ENCODE peak calls at places on chromosomes 4 and X, in five cellular contexts. L is GM23248, O is tibial artery, C is keratinocyte, Q is PC-9. H is an unnamed sample. For H3K27me3, the result is how much of the 10 kb centered on the place peaks cover.

GRCh38 chr4:185542626-185543336 is 7.5 kb upstream of the PDLIM3 start:
- DNase-seq in O (peak), C (no peak), Q (no peak), L (no peak), H (no peak)

GRCh38 chr4:16150716-16151115 is 66.9 kb upstream of the PROM1 start:
- DNase-seq in C (no peak), L (peak), Q (no peak), O (no peak), H (no peak)

GRCh38 chr4:109302366-109303140 is at the start of gene COL25A1:
- DNase-seq in O (peak), C (no peak), L (peak), Q (no peak), H (peak)

GRCh38 chrX:131801066-131801465 is 222.0 kb upstream of the STK26 start:
- DNase-seq in Q (no peak), L (no peak), C (no peak), O (no peak), H (no peak)

GRCh38 chrX:87583679-87584078 is 66.1 kb downstream of the KLHL4 start:
- DNase-seq in C (no peak), L (peak), Q (peak), O (no peak), H (peak)

GRCh38 chr4:95585016-95585695 is 36.4 kb upstream of the UNC5C start:
- DNase-seq in Q (no peak), L (peak), O (no peak), C (peak), H (no peak)

GRCh38 chrX:9114245-9114644 is 80.3 kb upstream of the FAM9B start:
- DNase-seq in Q (no peak), C (no peak), O (no peak), L (no peak), H (no peak)

GRCh38 chr4:73103799-73104503 is 34.4 kb upstream of the COX18 start:
- DNase-seq in O (no peak), L (no peak), Q (no peak), C (no peak), H (no peak)

GRCh38 chr4:166198041-166198440 is 325.0 kb downstream of the TLL1 start:
- DNase-seq in O (no peak), Q (peak), L (no peak), C (no peak), H (no peak)

GRCh38 chrX:120726294-120726693 is 96.4 kb upstream of the C1GALT1C1 start:
- DNase-seq in L (no peak), Q (no peak), C (no peak), O (no peak), H (no peak)

DNA sequence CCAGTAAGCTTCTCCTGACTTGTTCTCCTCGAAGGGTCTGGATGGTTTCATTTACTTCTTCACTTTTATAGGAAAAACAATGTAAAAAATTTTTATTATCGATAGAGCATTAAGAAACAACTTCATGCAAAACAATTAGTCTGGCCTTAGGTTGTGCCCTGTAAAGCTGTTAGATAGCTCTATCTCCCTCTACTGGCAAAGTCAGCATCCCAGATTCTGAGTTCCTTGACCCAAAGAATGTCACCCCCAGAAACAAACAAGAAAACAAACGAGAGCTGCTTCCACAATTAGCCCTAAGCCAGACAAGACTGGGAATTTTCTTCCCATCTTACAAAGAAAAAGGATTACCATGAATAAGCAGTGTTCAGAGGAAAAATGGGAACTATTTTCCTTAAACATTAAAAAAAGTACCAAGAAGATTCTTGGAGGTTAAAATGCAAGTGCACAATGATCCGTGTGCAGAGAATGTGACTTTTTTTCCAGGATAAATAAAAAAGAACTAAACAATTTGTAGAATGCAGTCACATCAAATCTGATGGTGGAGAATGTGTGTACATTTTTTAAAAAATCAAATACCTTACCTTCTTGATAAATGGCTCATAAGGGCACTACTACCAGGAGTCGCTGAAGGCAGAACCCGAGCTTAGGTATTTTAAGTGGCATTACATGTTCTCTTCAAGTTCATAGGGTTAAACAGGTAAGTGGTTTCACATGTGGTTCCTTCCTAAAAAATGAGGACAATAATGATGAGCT is 293.2 kb downstream of the FBXO8 start:
- DNase-seq in O (no peak), C (no peak), L (peak), Q (no peak), H (no peak)
- H3K27me3 ChIP-seq in O (under half), C (under half), L (under half), Q (under half), H (under half)

GRCh38 chrX:13494562-13494961 is 74.8 kb upstream of the EGFL6 start:
- DNase-seq in L (no peak), C (no peak), O (no peak), Q (no peak), H (no peak)
- H3K27me3 ChIP-seq in L (under half), C (under half), O (under half), Q (under half), H (under half)

DNA sequence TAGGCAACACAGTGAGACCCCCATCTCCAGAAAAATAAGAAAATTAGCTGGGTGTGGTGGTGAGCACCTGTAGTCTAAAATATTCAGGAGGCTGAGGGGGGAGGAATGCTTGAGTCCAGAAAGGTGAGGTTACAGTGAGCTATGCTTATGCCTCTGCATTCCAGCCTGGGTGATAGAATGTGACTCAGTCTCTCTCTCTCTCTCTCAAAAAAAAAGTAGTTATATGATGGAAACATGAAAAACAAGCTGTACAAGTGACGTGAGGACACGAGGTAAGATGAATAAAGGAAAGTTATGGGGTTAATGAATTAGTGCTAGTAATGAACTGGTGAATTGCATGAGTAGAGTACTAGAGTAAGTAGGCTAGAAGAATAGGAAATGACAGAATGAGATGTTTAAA is 21.8 kb upstream of the CAMK2D start:
- DNase-seq in L (no peak), Q (no peak), C (no peak), O (no peak), H (no peak)
- H3K27me3 ChIP-seq in L (under half), Q (under half), C (under half), O (under half), H (under half)

DNA sequence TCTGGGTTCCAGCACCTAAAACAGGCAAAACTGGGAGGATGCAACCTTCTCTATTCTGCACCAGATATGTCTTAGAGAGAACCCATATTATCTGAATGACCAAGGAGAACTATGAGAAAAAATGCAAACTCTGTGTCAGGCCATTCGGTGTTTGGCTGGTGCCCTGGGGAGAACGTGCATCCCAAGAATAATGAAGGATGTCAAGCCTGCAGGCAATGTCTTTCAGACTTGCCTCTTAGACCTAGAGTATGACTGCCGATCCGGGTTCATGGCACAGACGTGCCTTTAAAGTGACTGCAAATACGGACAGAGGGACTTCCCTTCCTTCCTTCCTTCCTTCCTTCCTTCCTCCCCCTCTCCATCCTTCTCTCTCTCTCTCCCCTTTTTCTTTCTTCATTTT is 6.9 kb downstream of the XAGE1B start:
- DNase-seq in L (no peak), O (no peak), C (no peak), Q (no peak), H (no peak)
- H3K27me3 ChIP-seq in L (under half), O (under half), C (under half), Q (under half), H (under half)

GRCh38 chrX:108105473-108105872 is 13.9 kb downstream of the ATG4A start:
- DNase-seq in L (no peak), C (no peak), O (no peak), Q (no peak), H (no peak)
- H3K27me3 ChIP-seq in L (under half), C (under half), O (under half), Q (under half), H (under half)

H was measured in body of pancreas.